ENCODE peak calls at places on chromosome 6, in seven cellular contexts. Y is fibroblast of pulmonary artery, C is brain microvascular endothelial cell, H is A549, R is right cardiac atrium, T is SK-N-SH, W is ovary. Q is an unnamed sample.

GRCh38 chr6:145866449-145867401 is 52.1 kb upstream of the FBXO30 start:
- DNase-seq in W (no peak), Y (no peak), C (no peak), T (no peak), R (no peak), H (no peak), Q (no peak)

GRCh38 chr6:41811095-41811494 is 23.6 kb downstream of the TOMM6 start:
- DNase-seq in T (no peak), R (no peak), Y (no peak), C (no peak), W (no peak), H (no peak), Q (no peak)

GRCh38 chr6:72798196-72798595 is 176.3 kb downstream of the KCNQ5 start:
- DNase-seq in T (no peak), R (no peak), Y (peak), H (no peak), W (no peak), C (peak), Q (no peak)

GRCh38 chr6:45054610-45055009 is 273.5 kb upstream of the RUNX2 start:
- DNase-seq in H (no peak), R (no peak), W (no peak), Y (peak), T (no peak), C (peak), Q (no peak)

GRCh38 chr6:43060034-43060754 is 763 bp downstream of the KLC4 start:
- DNase-seq in R (no peak), W (no peak), Y (no peak), T (no peak), H (peak), C (no peak), Q (peak)

GRCh38 chr6:39137235-39137634 is 22.2 kb upstream of the SAYSD1 start:
- DNase-seq in Y (peak), C (peak), T (no peak), R (no peak), W (no peak), H (no peak), Q (peak)

GRCh38 chr6:40755046-40755681 is 168.0 kb upstream of the LRFN2 start:
- DNase-seq in T (peak), R (no peak), C (peak), W (peak), H (no peak), Y (peak), Q (peak)

GRCh38 chr6:15410752-15411151 is 164.9 kb downstream of the JARID2 start:
- DNase-seq in T (no peak), R (no peak), C (no peak), W (no peak), Y (no peak), H (no peak), Q (no peak)

GRCh38 chr6:114096553-114097172 is 125.7 kb upstream of the HDAC2 start:
- DNase-seq in C (no peak), T (peak), H (peak), Y (peak), R (no peak), W (no peak), Q (peak)

GRCh38 chr6:153511896-153512496 is 380.9 kb upstream of the RGS17 start:
- DNase-seq in W (no peak), H (peak), C (peak), Y (peak), R (no peak), T (peak), Q (peak)

GRCh38 chr6:6218246-6219085 is 102.0 kb downstream of the F13A1 start:
- DNase-seq in R (peak), H (peak), Y (no peak), W (no peak), T (no peak), C (peak), Q (no peak)

GRCh38 chr6:79513111-79513510 is 24.1 kb downstream of the LCA5 start:
- DNase-seq in T (no peak), H (no peak), C (no peak), Y (no peak), R (no peak), W (no peak), Q (no peak)

GRCh38 chr6:129498950-129499870 is 210.8 kb downstream of the ARHGAP18 start:
- DNase-seq in Y (peak), T (peak), W (no peak), C (peak), R (no peak), H (peak), Q (peak)

GRCh38 chr6:149335924-149336323 is 18.4 kb downstream of the TAB2 start:
- DNase-seq in C (peak), W (no peak), H (no peak), T (no peak), R (no peak), Y (peak), Q (no peak)

GRCh38 chr6:162913206-162913605 is 185.4 kb downstream of the PACRG start:
- DNase-seq in Y (no peak), H (no peak), R (no peak), T (no peak), C (no peak), W (no peak), Q (no peak)

GRCh38 chr6:159107451-159108260 is 61.5 kb upstream of the FNDC1 start:
- DNase-seq in W (no peak), Y (no peak), H (no peak), C (no peak), T (no peak), R (peak), Q (no peak)

GRCh38 chr6:154404791-154405400 is 48.3 kb upstream of the IPCEF1 start:
- DNase-seq in T (no peak), W (no peak), C (peak), H (no peak), Y (peak), R (no peak), Q (no peak)

GRCh38 chr6:44999066-44999465 is 329.1 kb upstream of the RUNX2 start:
- DNase-seq in R (no peak), Y (no peak), W (no peak), C (no peak), H (no peak), T (no peak), Q (no peak)

GRCh38 chr6:36677059-36677749 is 1.3 kb upstream of the CDKN1A start:
- DNase-seq in Y (no peak), R (no peak), C (no peak), T (peak), W (no peak), H (no peak), Q (no peak)

GRCh38 chr6:33959661-33960344 is 156.0 kb upstream of the MLN start:
- DNase-seq in R (no peak), T (no peak), Y (no peak), C (no peak), W (no peak), H (no peak), Q (no peak)

GRCh38 chr6:111406200-111406711 is 76.8 kb downstream of the REV3L start:
- DNase-seq in W (no peak), Y (no peak), C (no peak), T (no peak), R (no peak), H (no peak), Q (no peak)

GRCh38 chr6:44630125-44631028 is 242.9 kb downstream of the CDC5L start:
- DNase-seq in H (peak), T (peak), W (peak), C (peak), Y (peak), R (peak), Q (peak)

DNA sequence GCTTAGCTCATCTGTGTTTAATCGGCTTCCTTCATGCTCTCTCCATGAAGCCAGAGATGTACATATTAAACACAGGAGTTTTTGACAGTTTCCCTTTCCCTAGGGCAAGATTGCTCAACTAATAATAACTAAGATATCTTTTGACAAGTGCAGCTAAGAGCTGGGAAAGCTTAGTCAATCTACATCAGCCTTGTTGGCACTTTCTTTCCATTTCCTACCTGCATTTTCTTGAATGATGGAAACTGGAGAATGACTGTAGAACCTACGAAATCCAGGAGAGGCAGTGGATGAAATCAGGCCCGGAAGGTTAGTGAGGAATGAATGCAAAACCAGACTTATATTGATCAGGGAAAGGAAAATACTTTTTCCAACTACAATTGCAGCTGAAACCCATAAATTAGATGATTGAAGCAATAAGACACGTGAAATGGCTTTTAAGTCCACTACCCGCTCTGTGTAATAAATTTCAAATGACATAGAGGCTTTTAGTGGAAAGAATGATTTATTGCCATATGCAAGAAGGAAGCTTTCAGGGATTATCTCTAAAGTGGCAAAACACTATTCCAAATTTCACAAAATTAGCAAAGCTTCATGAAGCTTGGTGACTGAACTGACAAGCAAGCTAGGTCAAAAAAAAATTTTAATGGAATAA is 237.2 kb upstream of the ID4 start:
- DNase-seq in T (no peak), Y (no peak), H (no peak), R (no peak), W (no peak), C (no peak), Q (no peak)
- H3K4me3 ChIP-seq in T (no peak), Y (no peak), H (no peak), R (no peak), W (no peak), C (no peak), Q (no peak)

DNA sequence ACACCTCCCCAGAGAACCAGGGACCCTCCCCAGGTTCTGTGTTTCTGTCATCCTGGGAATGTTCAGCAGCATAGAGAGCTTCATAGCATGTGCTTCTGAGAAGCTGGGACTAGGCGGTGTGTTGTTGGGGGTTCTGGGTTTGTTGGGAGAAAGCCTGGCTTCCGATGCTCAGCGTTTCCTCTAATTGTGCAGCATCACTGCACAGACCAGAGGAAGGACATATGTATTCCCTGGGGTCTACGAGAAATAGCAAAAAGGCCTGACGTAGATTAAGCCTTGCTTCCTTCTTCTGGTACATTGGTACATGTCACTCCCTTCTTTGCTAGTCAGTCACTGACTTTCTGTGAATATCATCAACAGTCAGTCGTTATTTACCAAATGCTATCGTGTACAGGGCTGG is 96.9 kb upstream of the SGK1 start:
- DNase-seq in C (no peak), T (no peak), Y (no peak), W (no peak), H (no peak), R (no peak), Q (no peak)
- H3K4me3 ChIP-seq in C (no peak), T (no peak), Y (no peak), W (no peak), H (no peak), R (no peak), Q (no peak)

GRCh38 chr6:124963416-124964083 is 1.3 kb downstream of the RNF217 start:
- DNase-seq in T (no peak), W (no peak), H (no peak), R (peak), C (no peak), Y (peak), Q (peak)

GRCh38 chr6:124962617-124963415 is 579 bp downstream of the RNF217 start:
- DNase-seq in W (peak), Y (peak), R (peak), T (peak), H (peak), C (no peak), Q (peak)

GRCh38 chr6:124961468-124961783 is 811 bp upstream of the RNF217 start:
- DNase-seq in W (no peak), T (no peak), R (no peak), Y (no peak), H (no peak), C (no peak), Q (no peak)

GRCh38 chr6:124960757-124961467 is 1.3 kb upstream of the RNF217 start:
- DNase-seq in Y (peak), W (no peak), C (no peak), T (no peak), H (no peak), R (no peak), Q (no peak)

DNA sequence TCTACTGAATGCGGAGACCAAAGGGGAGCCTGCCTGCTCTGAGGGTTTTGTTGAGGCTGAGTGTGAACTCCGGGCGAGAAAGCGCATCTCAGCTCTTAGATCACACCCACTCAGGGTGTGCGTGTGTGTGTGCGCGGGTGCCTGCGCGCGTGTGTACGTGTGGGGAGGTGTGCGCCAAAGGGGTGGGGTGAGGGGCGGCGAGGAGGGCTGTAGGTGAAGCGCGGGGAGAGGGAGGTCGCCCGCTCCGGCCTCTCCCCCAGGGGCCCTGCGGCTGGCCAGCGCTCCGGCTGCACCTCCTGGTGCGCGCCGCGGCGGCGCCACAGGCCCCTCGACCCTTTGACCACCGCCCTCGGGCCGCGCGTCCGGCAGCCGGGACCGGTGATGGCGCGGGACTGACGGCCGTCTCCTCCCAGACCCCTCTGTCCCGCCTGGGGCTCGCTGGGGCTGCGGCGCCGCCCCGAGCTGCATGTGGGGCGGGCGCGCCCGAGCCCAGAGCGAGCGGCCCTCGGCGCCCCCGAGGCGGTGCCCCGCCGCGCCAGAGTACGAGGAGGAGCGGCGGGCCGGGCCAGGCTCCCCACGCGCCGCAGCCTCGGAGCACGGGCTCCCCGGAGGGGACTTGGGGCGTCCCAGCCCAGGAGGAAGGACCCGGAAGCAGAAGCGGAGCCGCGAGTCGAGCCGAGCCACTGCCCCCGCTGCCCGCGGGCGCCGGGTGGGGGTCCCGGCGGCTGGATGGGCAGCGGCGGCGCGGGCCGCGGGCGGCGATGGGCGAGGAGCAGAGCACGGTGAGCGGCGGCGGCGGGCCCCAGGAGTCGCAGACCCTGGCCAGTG is at the start of gene RNF217:
- DNase-seq in H (peak), Y (peak), W (peak), T (peak), R (peak), C (peak), Q (peak)
- H3K4me3 ChIP-seq in H (peak), Y (peak), W (peak), T (peak), R (peak), C (peak), Q (peak)

GRCh38 chr6:64948261-64948660 is 758.8 kb downstream of the EYS start:
- DNase-seq in W (no peak), R (no peak), C (no peak), Y (no peak), H (no peak), T (no peak), Q (no peak)

GRCh38 chr6:64945450-64945849 is 761.6 kb downstream of the EYS start:
- DNase-seq in R (no peak), T (no peak), W (no peak), H (no peak), Y (no peak), C (no peak), Q (no peak)

DNA sequence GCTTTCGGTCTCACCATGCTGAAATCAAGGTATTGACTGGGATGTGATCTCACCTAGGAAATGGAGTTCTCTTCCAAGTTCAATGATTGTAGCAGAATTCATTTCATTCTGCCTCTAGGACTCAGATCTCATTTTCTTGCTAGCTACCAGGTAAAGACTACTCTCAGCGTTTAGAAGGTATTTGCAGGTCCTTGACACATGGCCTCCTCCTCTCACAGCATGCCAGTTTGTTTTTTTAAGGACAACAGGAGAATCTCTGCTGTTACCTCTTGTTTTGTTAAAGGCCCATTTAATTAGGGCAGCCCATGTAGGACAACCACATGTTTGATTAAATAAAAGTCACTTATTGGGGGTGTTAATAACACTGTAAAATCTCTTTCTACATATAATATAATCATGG is 757.8 kb downstream of the EYS start:
- DNase-seq in C (no peak), Y (no peak), H (no peak), R (no peak), T (no peak), W (no peak), Q (peak)
- H3K4me3 ChIP-seq in C (no peak), Y (no peak), H (no peak), R (no peak), T (no peak), W (no peak), Q (no peak)

GRCh38 chr6:117986401-117986800 is 79.3 kb downstream of the SLC35F1 start:
- DNase-seq in R (no peak), W (no peak), H (no peak), T (no peak), C (no peak), Y (no peak), Q (no peak)
- H3K4me3 ChIP-seq in R (no peak), W (no peak), H (no peak), T (no peak), C (no peak), Y (no peak), Q (no peak)

DNA sequence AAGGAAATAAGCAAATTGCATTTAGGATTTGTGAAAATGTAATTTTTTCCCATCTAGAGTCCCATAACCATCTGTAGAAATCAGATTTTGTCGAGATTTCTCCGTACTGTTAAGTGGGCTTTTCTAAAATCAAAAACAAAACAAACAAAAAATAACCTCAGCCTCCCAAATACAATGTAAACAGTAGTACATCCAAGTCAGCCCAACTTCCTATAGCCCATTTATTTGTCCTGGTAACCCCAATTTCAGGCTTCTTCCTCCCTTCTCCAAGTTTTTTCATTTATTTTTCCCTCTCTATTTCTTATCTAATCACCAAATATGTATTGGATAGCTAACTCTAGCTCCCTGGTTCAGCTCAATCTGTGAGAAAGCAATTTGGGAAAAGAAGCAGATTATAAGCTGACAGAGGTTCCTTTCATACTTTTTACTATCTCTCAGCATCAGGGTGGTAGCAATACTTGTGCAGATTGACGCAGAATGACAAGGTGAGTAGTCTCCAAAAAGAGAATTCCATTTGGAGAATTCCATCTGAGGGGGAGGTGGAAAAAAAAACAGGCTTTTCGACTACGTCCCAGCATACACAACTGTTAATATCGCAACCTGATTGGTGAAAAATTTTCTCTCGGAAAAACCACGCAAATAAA is 132.6 kb upstream of the BTN3A2 start:
- DNase-seq in H (no peak), W (no peak), T (no peak), C (no peak), Y (no peak), R (no peak), Q (no peak)
- H3K4me3 ChIP-seq in H (peak), W (no peak), T (peak), C (peak), Y (no peak), R (peak), Q (peak)